ENCODE peak calls at places on chromosomes 5 and 9, in seven cellular contexts. One of them, this sample, is unnamed.

GRCh38 chr9:26773054-26773453 is 119.5 kb downstream of the CAAP1 start:
- DNase-seq in MCF 10A: no peak
- DNase-seq in endodermal cell: no peak
- DNase-seq in ascending aorta: no peak
- DNase-seq in cardiac fibroblast: no peak
- DNase-seq in left ventricle myocardium inferior: no peak
- DNase-seq in AG04450: no peak
- DNase-seq in this sample: no peak

GRCh38 chr5:55159763-55160492 is at the start of gene GPX8:
- DNase-seq in MCF 10A: peak
- DNase-seq in endodermal cell: peak
- DNase-seq in ascending aorta: no peak
- DNase-seq in cardiac fibroblast: peak
- DNase-seq in left ventricle myocardium inferior: no peak
- DNase-seq in AG04450: peak
- DNase-seq in this sample: no peak

GRCh38 chr9:2676466-2676865 is 40.8 kb upstream of the KCNV2 start:
- DNase-seq in MCF 10A: peak
- DNase-seq in endodermal cell: no peak
- DNase-seq in ascending aorta: no peak
- DNase-seq in cardiac fibroblast: no peak
- DNase-seq in left ventricle myocardium inferior: no peak
- DNase-seq in AG04450: no peak
- DNase-seq in this sample: no peak

GRCh38 chr5:176892663-176893062 is 6.5 kb downstream of the HK3 start:
- DNase-seq in MCF 10A: no peak
- DNase-seq in endodermal cell: peak
- DNase-seq in ascending aorta: no peak
- DNase-seq in cardiac fibroblast: no peak
- DNase-seq in left ventricle myocardium inferior: no peak
- DNase-seq in AG04450: no peak
- DNase-seq in this sample: no peak

GRCh38 chr5:17396247-17396646 is 101.8 kb upstream of the TAF11L2 start:
- DNase-seq in MCF 10A: no peak
- DNase-seq in endodermal cell: no peak
- DNase-seq in ascending aorta: no peak
- DNase-seq in cardiac fibroblast: no peak
- DNase-seq in left ventricle myocardium inferior: no peak
- DNase-seq in AG04450: no peak
- DNase-seq in this sample: no peak

GRCh38 chr5:33068786-33069185 is 357.7 kb downstream of the NPR3 start:
- DNase-seq in MCF 10A: peak
- DNase-seq in endodermal cell: no peak
- DNase-seq in ascending aorta: no peak
- DNase-seq in cardiac fibroblast: no peak
- DNase-seq in left ventricle myocardium inferior: no peak
- DNase-seq in AG04450: no peak
- DNase-seq in this sample: no peak

GRCh38 chr5:169576181-169576598 is 7.4 kb upstream of the SPDL1 start:
- DNase-seq in MCF 10A: peak
- DNase-seq in endodermal cell: no peak
- DNase-seq in ascending aorta: no peak
- DNase-seq in cardiac fibroblast: peak
- DNase-seq in left ventricle myocardium inferior: no peak
- DNase-seq in AG04450: peak
- DNase-seq in this sample: peak

GRCh38 chr9:109916316-109916715 is 136.3 kb downstream of the PALM2AKAP2 start:
- DNase-seq in MCF 10A: no peak
- DNase-seq in endodermal cell: no peak
- DNase-seq in ascending aorta: no peak
- DNase-seq in cardiac fibroblast: no peak
- DNase-seq in left ventricle myocardium inferior: no peak
- DNase-seq in AG04450: no peak
- DNase-seq in this sample: no peak

GRCh38 chr5:77679791-77680190 is 41.3 kb upstream of the OTP start:
- DNase-seq in MCF 10A: peak
- DNase-seq in endodermal cell: no peak
- DNase-seq in ascending aorta: no peak
- DNase-seq in cardiac fibroblast: peak
- DNase-seq in left ventricle myocardium inferior: no peak
- DNase-seq in AG04450: no peak
- DNase-seq in this sample: no peak

GRCh38 chr9:93451762-93452709 is 551 bp downstream of the FAM120A start:
- DNase-seq in MCF 10A: peak
- DNase-seq in endodermal cell: peak
- DNase-seq in ascending aorta: no peak
- DNase-seq in cardiac fibroblast: no peak
- DNase-seq in left ventricle myocardium inferior: peak
- DNase-seq in AG04450: no peak
- DNase-seq in this sample: peak

GRCh38 chr9:73151653-73152382 is at the start of gene ANXA1:
- DNase-seq in MCF 10A: peak
- DNase-seq in endodermal cell: no peak
- DNase-seq in ascending aorta: no peak
- DNase-seq in cardiac fibroblast: peak
- DNase-seq in left ventricle myocardium inferior: no peak
- DNase-seq in AG04450: peak
- DNase-seq in this sample: peak

GRCh38 chr5:82259172-82259800 is 18.9 kb downstream of the RPS23 start:
- DNase-seq in MCF 10A: peak
- DNase-seq in endodermal cell: no peak
- DNase-seq in ascending aorta: no peak
- DNase-seq in cardiac fibroblast: peak
- DNase-seq in left ventricle myocardium inferior: no peak
- DNase-seq in AG04450: peak
- DNase-seq in this sample: no peak

GRCh38 chr5:167576126-167576525 is 715.3 kb upstream of the WWC1 start:
- DNase-seq in MCF 10A: no peak
- DNase-seq in endodermal cell: no peak
- DNase-seq in ascending aorta: no peak
- DNase-seq in cardiac fibroblast: no peak
- DNase-seq in left ventricle myocardium inferior: no peak
- DNase-seq in AG04450: no peak
- DNase-seq in this sample: no peak

GRCh38 chr9:12934515-12935301 is 159.9 kb downstream of the LURAP1L start:
- DNase-seq in MCF 10A: peak
- DNase-seq in endodermal cell: no peak
- DNase-seq in ascending aorta: no peak
- DNase-seq in cardiac fibroblast: no peak
- DNase-seq in left ventricle myocardium inferior: no peak
- DNase-seq in AG04450: no peak
- DNase-seq in this sample: no peak

GRCh38 chr9:84778537-84778936 is 109.0 kb downstream of the NTRK2 start:
- DNase-seq in MCF 10A: no peak
- DNase-seq in endodermal cell: no peak
- DNase-seq in ascending aorta: no peak
- DNase-seq in cardiac fibroblast: no peak
- DNase-seq in left ventricle myocardium inferior: no peak
- DNase-seq in AG04450: no peak
- DNase-seq in this sample: no peak

GRCh38 chr5:58015175-58015574 is 444.7 kb downstream of the PLK2 start:
- DNase-seq in MCF 10A: no peak
- DNase-seq in endodermal cell: no peak
- DNase-seq in ascending aorta: no peak
- DNase-seq in cardiac fibroblast: no peak
- DNase-seq in left ventricle myocardium inferior: no peak
- DNase-seq in AG04450: no peak
- DNase-seq in this sample: no peak

GRCh38 chr5:167934561-167934971 is 356.9 kb upstream of the WWC1 start:
- DNase-seq in MCF 10A: no peak
- DNase-seq in endodermal cell: no peak
- DNase-seq in ascending aorta: no peak
- DNase-seq in cardiac fibroblast: peak
- DNase-seq in left ventricle myocardium inferior: peak
- DNase-seq in AG04450: no peak
- DNase-seq in this sample: no peak

GRCh38 chr5:114658179-114658578 is 296.3 kb downstream of the KCNN2 start:
- DNase-seq in MCF 10A: no peak
- DNase-seq in endodermal cell: no peak
- DNase-seq in ascending aorta: no peak
- DNase-seq in cardiac fibroblast: peak
- DNase-seq in left ventricle myocardium inferior: no peak
- DNase-seq in AG04450: no peak
- DNase-seq in this sample: no peak

GRCh38 chr9:112575107-112575506 is 88.5 kb downstream of the KIAA1958 start:
- DNase-seq in MCF 10A: no peak
- DNase-seq in endodermal cell: no peak
- DNase-seq in ascending aorta: no peak
- DNase-seq in cardiac fibroblast: no peak
- DNase-seq in left ventricle myocardium inferior: no peak
- DNase-seq in AG04450: no peak
- DNase-seq in this sample: no peak

GRCh38 chr5:1020461-1020961 is 11.9 kb downstream of the NKD2 start:
- DNase-seq in MCF 10A: no peak
- DNase-seq in endodermal cell: no peak
- DNase-seq in ascending aorta: no peak
- DNase-seq in cardiac fibroblast: no peak
- DNase-seq in left ventricle myocardium inferior: peak
- DNase-seq in AG04450: no peak
- DNase-seq in this sample: peak

DNA sequence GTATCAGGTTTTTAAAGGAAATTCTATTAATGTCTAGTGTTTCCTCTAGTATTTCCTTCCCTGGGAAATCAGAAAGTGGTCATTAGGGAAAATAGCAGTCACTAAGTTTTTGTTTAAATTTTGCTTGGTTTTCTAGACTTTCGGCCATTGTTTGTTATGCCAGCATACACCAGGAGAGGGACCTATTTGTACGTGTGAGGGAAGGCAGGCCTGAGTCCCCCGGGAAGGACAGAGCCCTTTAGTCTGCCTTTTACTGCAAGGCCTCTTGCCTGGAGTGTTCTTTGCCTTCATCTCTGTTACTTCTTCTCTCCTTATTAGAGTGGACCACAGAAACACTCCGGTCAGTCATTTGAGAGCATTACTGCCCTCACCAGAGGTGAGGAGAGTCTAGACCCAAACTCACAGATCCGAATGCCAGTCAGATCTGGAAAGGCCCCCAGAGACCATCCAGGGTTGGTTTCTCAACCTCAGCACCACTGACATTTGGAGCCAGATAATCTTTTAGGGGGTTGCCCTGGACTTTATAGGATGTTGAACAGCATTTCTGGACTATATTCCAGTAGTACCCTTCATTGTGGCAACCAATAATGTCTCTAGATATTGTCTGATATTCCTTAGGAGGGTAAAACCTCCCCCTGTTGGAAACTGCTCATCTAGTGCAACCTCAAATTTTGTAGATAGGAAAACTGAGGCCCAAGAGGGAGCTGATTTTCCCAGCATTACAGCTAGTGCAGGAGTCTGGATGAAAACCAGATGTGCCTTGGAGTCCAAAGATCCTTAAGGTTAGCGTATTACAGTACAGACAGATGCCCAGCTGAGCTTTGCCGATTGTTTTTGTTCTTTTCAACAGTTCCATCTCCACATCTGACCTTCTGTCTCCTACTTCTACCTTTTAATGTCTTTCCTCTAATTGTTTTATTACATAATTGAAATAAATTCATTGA is 93.0 kb upstream of the NIPAL4 start:
- DNase-seq in MCF 10A: peak
- DNase-seq in endodermal cell: peak
- DNase-seq in ascending aorta: no peak
- DNase-seq in cardiac fibroblast: peak
- DNase-seq in left ventricle myocardium inferior: no peak
- DNase-seq in AG04450: peak
- DNase-seq in this sample: no peak
- TF ChIP-seq CTCF in MCF 10A: peak
- TF ChIP-seq CTCF in endodermal cell: peak
- TF ChIP-seq CTCF in ascending aorta: peak
- TF ChIP-seq CTCF in cardiac fibroblast: peak
- TF ChIP-seq CTCF in left ventricle myocardium inferior: peak
- TF ChIP-seq CTCF in AG04450: peak
- TF ChIP-seq CTCF in this sample: no peak

GRCh38 chr5:158164648-158165047 is 305.7 kb upstream of the CLINT1 start:
- DNase-seq in MCF 10A: peak
- DNase-seq in endodermal cell: no peak
- DNase-seq in ascending aorta: no peak
- DNase-seq in cardiac fibroblast: no peak
- DNase-seq in left ventricle myocardium inferior: no peak
- DNase-seq in AG04450: no peak
- DNase-seq in this sample: no peak

GRCh38 chr5:158163836-158164572 is 305.1 kb upstream of the CLINT1 start:
- DNase-seq in MCF 10A: no peak
- DNase-seq in endodermal cell: no peak
- DNase-seq in ascending aorta: no peak
- DNase-seq in cardiac fibroblast: no peak
- DNase-seq in left ventricle myocardium inferior: no peak
- DNase-seq in AG04450: no peak
- DNase-seq in this sample: no peak

GRCh38 chr5:158162026-158162425 is 303.1 kb upstream of the CLINT1 start:
- DNase-seq in MCF 10A: no peak
- DNase-seq in endodermal cell: no peak
- DNase-seq in ascending aorta: no peak
- DNase-seq in cardiac fibroblast: no peak
- DNase-seq in left ventricle myocardium inferior: no peak
- DNase-seq in AG04450: no peak
- DNase-seq in this sample: no peak

GRCh38 chr5:158165647-158166046 is 306.7 kb upstream of the CLINT1 start:
- DNase-seq in MCF 10A: no peak
- DNase-seq in endodermal cell: no peak
- DNase-seq in ascending aorta: no peak
- DNase-seq in cardiac fibroblast: no peak
- DNase-seq in left ventricle myocardium inferior: no peak
- DNase-seq in AG04450: no peak
- DNase-seq in this sample: no peak

DNA sequence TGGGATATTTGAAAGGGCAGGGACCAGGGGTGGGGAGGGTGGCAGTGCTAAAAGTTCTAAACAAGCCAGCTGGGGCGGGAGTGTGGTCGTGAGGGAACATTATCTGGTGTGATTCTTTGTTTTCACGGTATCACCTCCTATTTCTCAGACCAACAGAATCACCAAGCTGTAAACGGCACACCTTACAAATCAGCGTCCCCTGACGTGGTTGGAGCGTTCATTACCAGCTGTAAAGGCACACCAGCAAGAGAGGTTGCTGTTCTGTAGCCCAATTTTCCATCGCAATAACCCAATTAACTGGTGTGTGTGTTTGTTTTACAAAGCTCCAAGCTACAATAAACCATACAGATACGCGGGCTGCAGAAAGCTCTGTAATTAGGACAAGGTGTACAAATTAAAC is 303.5 kb upstream of the CLINT1 start:
- DNase-seq in MCF 10A: no peak
- DNase-seq in endodermal cell: no peak
- DNase-seq in ascending aorta: no peak
- DNase-seq in cardiac fibroblast: no peak
- DNase-seq in left ventricle myocardium inferior: no peak
- DNase-seq in AG04450: no peak
- DNase-seq in this sample: no peak
- TF ChIP-seq CTCF in MCF 10A: no peak
- TF ChIP-seq CTCF in endodermal cell: no peak
- TF ChIP-seq CTCF in ascending aorta: no peak
- TF ChIP-seq CTCF in cardiac fibroblast: no peak
- TF ChIP-seq CTCF in left ventricle myocardium inferior: no peak
- TF ChIP-seq CTCF in AG04450: no peak
- TF ChIP-seq CTCF in this sample: no peak

GRCh38 chr5:128579111-128579510 is 41.1 kb upstream of the FBN2 start:
- DNase-seq in MCF 10A: peak
- DNase-seq in endodermal cell: no peak
- DNase-seq in ascending aorta: no peak
- DNase-seq in cardiac fibroblast: peak
- DNase-seq in left ventricle myocardium inferior: no peak
- DNase-seq in AG04450: no peak
- DNase-seq in this sample: no peak
- TF ChIP-seq CTCF in MCF 10A: no peak
- TF ChIP-seq CTCF in endodermal cell: no peak
- TF ChIP-seq CTCF in ascending aorta: no peak
- TF ChIP-seq CTCF in cardiac fibroblast: no peak
- TF ChIP-seq CTCF in left ventricle myocardium inferior: no peak
- TF ChIP-seq CTCF in AG04450: no peak
- TF ChIP-seq CTCF in this sample: no peak

GRCh38 chr5:142167458-142167857 is 58.9 kb downstream of the NDFIP1 start:
- DNase-seq in MCF 10A: peak
- DNase-seq in endodermal cell: peak
- DNase-seq in ascending aorta: no peak
- DNase-seq in cardiac fibroblast: no peak
- DNase-seq in left ventricle myocardium inferior: no peak
- DNase-seq in AG04450: no peak
- DNase-seq in this sample: no peak
- TF ChIP-seq CTCF in MCF 10A: peak
- TF ChIP-seq CTCF in endodermal cell: peak
- TF ChIP-seq CTCF in ascending aorta: no peak
- TF ChIP-seq CTCF in cardiac fibroblast: peak
- TF ChIP-seq CTCF in left ventricle myocardium inferior: no peak
- TF ChIP-seq CTCF in AG04450: peak
- TF ChIP-seq CTCF in this sample: no peak

This sample was measured in lower leg skin.